ENCODE peak calls at places on chromosomes 1 and 21, in five cellular contexts. O, J, G, Y and C are unnamed samples.
A peak's percentile ranks its signal among the peaks of the same experiment; 100 is the strongest.

GRCh38 chr1:6686294-6686693 is 15.3 kb downstream of the DNAJC11 start:
- DNase-seq in O (no peak), J (no peak), G (no peak), Y (no peak), C (no peak)

GRCh38 chr1:115980998-115981993 is 5.0 kb downstream of the SLC22A15 start:
- DNase-seq in O (no peak), J (peak; percentile 9), G (peak; percentile 71), Y (no peak), C (peak; percentile 53)

GRCh38 chr1:108828074-108828961 is 28.6 kb downstream of the AKNAD1 start:
- DNase-seq in O (peak; percentile 30), J (peak; percentile 56), G (peak; percentile 85), Y (no peak), C (peak; percentile 56)

GRCh38 chr1:182662121-182662890 is 22.1 kb downstream of the RGS8 start:
- DNase-seq in O (no peak), J (no peak), G (peak; percentile 72), Y (no peak), C (no peak)

GRCh38 chr1:31595836-31596736 is 19.8 kb downstream of the TINAGL1 start:
- DNase-seq in O (no peak), J (no peak), G (no peak), Y (no peak), C (no peak)

GRCh38 chr1:12143631-12144155 is 23.1 kb upstream of the TNFRSF1B start:
- DNase-seq in O (no peak), J (no peak), G (peak; percentile 62), Y (no peak), C (no peak)

GRCh38 chr1:226485192-226485591 is 63.4 kb upstream of the STUM start:
- DNase-seq in O (no peak), J (no peak), G (no peak), Y (no peak), C (no peak)

GRCh38 chr1:227774721-227775665 is 39.8 kb downstream of the SNAP47 start:
- DNase-seq in O (no peak), J (no peak), G (no peak), Y (no peak), C (no peak)

GRCh38 chr21:32578107-32578691 is 7.1 kb downstream of the TCP10L start:
- DNase-seq in O (no peak), J (peak; percentile 10), G (no peak), Y (no peak), C (no peak)

GRCh38 chr1:93770640-93771039 is 89.0 kb upstream of the BCAR3 start:
- DNase-seq in O (no peak), J (no peak), G (no peak), Y (no peak), C (no peak)

GRCh38 chr1:77282187-77282865 is 507 bp downstream of the AK5 start:
- DNase-seq in O (no peak), J (peak; percentile 28), G (no peak), Y (no peak), C (peak; percentile 34)

GRCh38 chr1:81594211-81594610 is 206.5 kb upstream of the ADGRL2 start:
- DNase-seq in O (no peak), J (no peak), G (no peak), Y (no peak), C (no peak)

GRCh38 chr1:235275223-235275622 is 52.8 kb downstream of the ARID4B start:
- DNase-seq in O (no peak), J (no peak), G (no peak), Y (no peak), C (no peak)

GRCh38 chr1:93740601-93741031 is 59.0 kb upstream of the BCAR3 start:
- DNase-seq in O (no peak), J (no peak), G (no peak), Y (no peak), C (no peak)